ENCODE peak calls at places on chromosomes 11 and 22, in five cellular contexts. E, W, V, D and T are unnamed samples.

GRCh38 chr11:72189448-72190250 is 2.3 kb upstream of the FOLR1 start:
- DNase-seq in E (no peak), W (no peak), V (no peak), D (peak; percentile 0), T (no peak)

GRCh38 chr11:12175694-12176241 is 65.4 kb downstream of the MICAL2 start:
- DNase-seq in E (no peak), W (no peak), V (peak; percentile 92), D (no peak), T (peak; percentile 59)

GRCh38 chr22:43044402-43044801 is 29.5 kb upstream of the PACSIN2 start:
- DNase-seq in E (no peak), W (no peak), V (no peak), D (no peak), T (no peak)

GRCh38 chr11:66317322-66317765 is 500 bp upstream of the CD248 start:
- DNase-seq in E (peak; percentile 51), W (no peak), V (peak; percentile 35), D (no peak), T (peak; percentile 82)

GRCh38 chr22:38841211-38841610 is 2.6 kb downstream of the NPTXR start:
- DNase-seq in E (no peak), W (peak; percentile 69), V (no peak), D (no peak), T (no peak)

GRCh38 chr22:41504397-41504796 is 35.5 kb downstream of the ACO2 start:
- DNase-seq in E (peak; percentile 78), W (no peak), V (no peak), D (no peak), T (no peak)

GRCh38 chr22:40603088-40603605 is 33.4 kb downstream of the MRTFA start:
- DNase-seq in E (no peak), W (no peak), V (peak; percentile 79), D (no peak), T (no peak)

GRCh38 chr22:36369004-36369921 is 18.5 kb downstream of the MYH9 start:
- DNase-seq in E (no peak), W (no peak), V (no peak), D (no peak), T (peak; percentile 82)

GRCh38 chr22:39176673-39177455 is 24.4 kb upstream of the CBX7 start:
- DNase-seq in E (no peak), W (no peak), V (no peak), D (no peak), T (no peak)

GRCh38 chr11:57978686-57979531 is 44.8 kb upstream of the OR9Q1 start:
- DNase-seq in E (no peak), W (no peak), V (no peak), D (no peak), T (no peak)

GRCh38 chr11:11035331-11035730 is 177.5 kb upstream of the ZBED5 start:
- DNase-seq in E (no peak), W (no peak), V (no peak), D (no peak), T (no peak)

GRCh38 chr11:75439026-75439425 is 6.0 kb upstream of the KLHL35 start:
- DNase-seq in E (no peak), W (no peak), V (no peak), D (no peak), T (no peak)

GRCh38 chr11:28343304-28344233 is 235.4 kb downstream of the METTL15 start:
- DNase-seq in E (no peak), W (peak; percentile 27), V (peak; percentile 72), D (no peak), T (no peak)

GRCh38 chr11:112864715-112865114 is 96.5 kb upstream of the NCAM1 start:
- DNase-seq in E (no peak), W (no peak), V (no peak), D (no peak), T (no peak)

GRCh38 chr22:31400023-31400397 is 606 bp downstream of the DRG1 start:
- DNase-seq in E (no peak), W (no peak), V (peak; percentile 1), D (no peak), T (no peak)

GRCh38 chr11:46332568-46333128 is 14.6 kb upstream of the DGKZ start:
- DNase-seq in E (no peak), W (no peak), V (no peak), D (no peak), T (peak; percentile 71)

GRCh38 chr11:86615495-86615894 is 56.9 kb downstream of the ME3 start:
- DNase-seq in E (no peak), W (no peak), V (no peak), D (no peak), T (no peak)

GRCh38 chr11:9601041-9601875 is 27.8 kb downstream of the WEE1 start:
- DNase-seq in E (peak; percentile 44), W (no peak), V (peak; percentile 19), D (no peak), T (peak; percentile 92)

GRCh38 chr11:64025205-64025604 is 10.5 kb upstream of the FLRT1 start:
- DNase-seq in E (no peak), W (no peak), V (no peak), D (no peak), T (no peak)

GRCh38 chr11:65433657-65434056 is 11.1 kb downstream of the NEAT1 start:
- DNase-seq in E (no peak), W (no peak), V (no peak), D (no peak), T (no peak)

GRCh38 chr11:26025680-26026079 is 306.2 kb upstream of the ANO3 start:
- DNase-seq in E (no peak), W (no peak), V (no peak), D (no peak), T (no peak)

GRCh38 chr11:111977141-111978027 is 40.2 kb downstream of the DIXDC1 start:
- DNase-seq in E (peak; percentile 76), W (peak; percentile 68), V (peak; percentile 26), D (peak; percentile 56), T (peak; percentile 23)

GRCh38 chr11:83092488-83093384 is 21.0 kb upstream of the RAB30 start:
- DNase-seq in E (peak; percentile 28), W (peak; percentile 78), V (no peak), D (no peak), T (no peak)

GRCh38 chr11:105960252-105961245 is 61.5 kb downstream of the MSANTD4 start:
- DNase-seq in E (no peak), W (no peak), V (no peak), D (peak; percentile 59), T (no peak)

GRCh38 chr11:44596541-44597276 is 31.2 kb downstream of the CD82 start:
- DNase-seq in E (no peak), W (no peak), V (no peak), D (no peak), T (peak; percentile 89)

GRCh38 chr11:36488096-36488495 is 22.0 kb downstream of the TRAF6 start:
- DNase-seq in E (no peak), W (no peak), V (no peak), D (no peak), T (no peak)

GRCh38 chr11:67277231-67277961 is 11.1 kb downstream of the GRK2 start:
- DNase-seq in E (peak; percentile 93), W (peak; percentile 91), V (peak; percentile 47), D (peak; percentile 85), T (peak; percentile 96)

GRCh38 chr11:134481135-134481534 is 69.1 kb upstream of the B3GAT1 start:
- DNase-seq in E (no peak), W (no peak), V (no peak), D (no peak), T (no peak)

GRCh38 chr22:24455039-24455438 is 27.6 kb downstream of the ADORA2A start:
- DNase-seq in E (no peak), W (no peak), V (no peak), D (no peak), T (no peak)

GRCh38 chr11:66523611-66524010 is 13.2 kb downstream of the BBS1 start:
- DNase-seq in E (no peak), W (no peak), V (no peak), D (no peak), T (no peak)

GRCh38 chr11:132033051-132033450 is 662.6 kb downstream of the NTM start:
- DNase-seq in E (no peak), W (no peak), V (no peak), D (no peak), T (no peak)

GRCh38 chr11:32172771-32173170 is 81.9 kb downstream of the RCN1 start:
- DNase-seq in E (no peak), W (peak; percentile 43), V (peak; percentile 2), D (peak; percentile 17), T (no peak)

GRCh38 chr11:61332266-61332822 is 561 bp downstream of the DDB1 start:
- DNase-seq in E (no peak), W (no peak), V (peak; percentile 9), D (peak; percentile 29), T (peak; percentile 24)

GRCh38 chr22:47837703-47838102 is 1075.3 kb downstream of the TBC1D22A start:
- DNase-seq in E (no peak), W (no peak), V (peak; percentile 15), D (no peak), T (peak; percentile 27)
- TF ChIP-seq CTCF in E (no peak), W (no peak), V (peak; percentile 72), D (peak; percentile 16), T (peak; percentile 38)

GRCh38 chr11:122807731-122808485 is 30.4 kb upstream of the CRTAM start:
- DNase-seq in E (no peak), W (no peak), V (no peak), D (no peak), T (no peak)
- TF ChIP-seq CTCF in E (no peak), W (no peak), V (no peak), D (no peak), T (no peak)

GRCh38 chr11:116422976-116423375 is 349.8 kb downstream of the BUD13 start:
- DNase-seq in E (no peak), W (no peak), V (no peak), D (no peak), T (no peak)
- TF ChIP-seq CTCF in E (no peak), W (no peak), V (no peak), D (no peak), T (no peak)

DNA sequence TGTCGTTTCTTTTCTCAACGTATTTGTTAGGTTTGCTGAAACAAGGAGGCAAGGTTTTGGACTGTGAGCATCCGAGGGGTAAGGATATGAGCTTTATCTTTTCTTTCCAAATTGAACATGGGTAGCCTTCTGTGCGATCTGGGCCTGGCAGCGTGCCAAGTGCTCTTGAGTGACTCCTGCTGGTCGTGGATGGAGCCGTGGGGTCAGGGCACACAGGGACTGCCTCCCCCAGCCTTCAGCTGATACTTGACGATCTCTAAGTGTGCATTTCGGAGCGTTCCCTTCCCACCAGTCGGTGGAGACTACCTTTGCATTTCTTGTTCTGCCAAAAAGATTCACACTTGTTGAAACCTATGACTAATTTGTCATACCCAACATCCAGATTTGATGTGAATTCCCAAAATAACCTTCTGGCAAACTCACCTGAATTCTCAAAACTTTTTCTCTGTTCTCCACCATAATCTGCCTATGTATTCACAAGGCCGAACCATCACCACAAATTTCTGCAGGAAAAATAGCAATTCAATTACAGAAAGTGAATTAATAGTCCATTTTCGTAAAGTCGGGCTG is 40.2 kb upstream of the CLMP start:
- DNase-seq in E (peak; percentile 58), W (peak; percentile 44), V (no peak), D (peak; percentile 61), T (peak; percentile 60)
- TF ChIP-seq CTCF in E (peak; percentile 33), W (no peak), V (peak; percentile 73), D (peak; percentile 30), T (no peak)

GRCh38 chr22:29339381-29340235 is 24.1 kb upstream of the RASL10A start:
- DNase-seq in E (no peak), W (no peak), V (no peak), D (no peak), T (no peak)
- TF ChIP-seq CTCF in E (no peak), W (no peak), V (no peak), D (no peak), T (no peak)

GRCh38 chr11:125224391-125225015 is 60.0 kb downstream of the PKNOX2 start:
- DNase-seq in E (peak; percentile 31), W (peak; percentile 40), V (no peak), D (peak; percentile 68), T (peak; percentile 8)
- TF ChIP-seq CTCF in E (peak; percentile 18), W (peak; percentile 17), V (peak; percentile 68), D (peak; percentile 32), T (no peak)